ENCODE peak calls at places on chromosomes 1 and 21, in four cellular contexts. U is Peyer's patch, L is HCT116, O is testis. A is an unnamed sample.

GRCh38 chr1:235515844-235516512 is 11.7 kb upstream of the B3GALNT2 start:
- DNase-seq in U (no peak), L (no peak), O (no peak), A (no peak)

GRCh38 chr1:52403566-52404115 is 582 bp downstream of the ORC1 start:
- DNase-seq in U (no peak), L (peak), O (peak), A (peak)

GRCh38 chr21:27580276-27580675 is 613.4 kb upstream of the ADAMTS5 start:
- DNase-seq in U (no peak), L (no peak), O (no peak), A (no peak)

GRCh38 chr1:201636581-201636980 is 97.7 kb downstream of the NAV1 start:
- DNase-seq in U (no peak), L (no peak), O (no peak), A (no peak)

GRCh38 chr1:171984850-171985485 is 143.7 kb downstream of the DNM3 start:
- DNase-seq in U (no peak), L (peak), O (no peak), A (no peak)

GRCh38 chr1:87004857-87005256 is 90.4 kb downstream of the HS2ST1 start:
- DNase-seq in U (no peak), L (no peak), O (no peak), A (no peak)

GRCh38 chr1:160997323-160998038 is 23.5 kb downstream of the F11R start:
- DNase-seq in U (peak), L (peak), O (peak), A (peak)

GRCh38 chr1:60350531-60350930 is 277.0 kb upstream of the C1orf87 start:
- DNase-seq in U (no peak), L (no peak), O (no peak), A (no peak)

GRCh38 chr1:156643266-156644092 is 1.6 kb downstream of the BCAN start:
- DNase-seq in U (no peak), L (no peak), O (no peak), A (no peak)

GRCh38 chr1:17429183-17429582 is 10.3 kb downstream of the RCC2 start:
- DNase-seq in U (no peak), L (no peak), O (no peak), A (no peak)

DNA sequence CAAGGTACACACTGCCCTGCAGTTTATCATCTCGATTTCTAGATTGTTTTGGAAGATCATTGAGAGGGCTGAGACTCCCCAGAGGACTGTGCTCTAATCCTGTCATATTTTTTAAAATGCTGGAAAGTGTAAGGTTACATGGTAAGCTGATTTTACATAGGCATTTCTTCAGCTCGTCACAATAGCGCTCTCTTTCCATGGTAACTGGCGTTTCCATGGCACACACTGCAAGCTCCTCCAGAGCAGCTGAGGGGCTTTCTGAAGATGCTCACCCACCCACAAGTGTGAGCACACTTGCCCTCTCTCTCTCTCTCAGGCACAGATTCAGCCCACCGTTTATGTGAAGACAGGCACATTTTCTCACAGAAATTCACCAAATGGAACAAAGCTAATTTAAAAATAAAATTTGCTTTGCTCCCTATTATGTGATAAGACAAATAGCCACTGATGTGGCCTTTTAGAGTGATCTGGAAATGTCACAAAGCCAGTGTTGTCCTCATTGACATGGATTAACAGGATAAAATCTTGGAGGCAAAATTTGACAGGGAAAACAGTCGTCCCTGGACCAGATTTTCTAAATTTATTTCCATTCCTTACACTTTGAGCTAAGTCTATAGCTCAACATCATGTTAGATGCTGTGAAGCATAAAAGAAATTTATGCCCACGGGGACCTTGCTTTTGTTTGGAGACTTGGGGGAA is 421.5 kb downstream of the RWDD3 start:
- DNase-seq in U (no peak), L (no peak), O (no peak), A (peak)
- H3K4me3 ChIP-seq in U (no peak), L (no peak), O (no peak), A (no peak)

DNA sequence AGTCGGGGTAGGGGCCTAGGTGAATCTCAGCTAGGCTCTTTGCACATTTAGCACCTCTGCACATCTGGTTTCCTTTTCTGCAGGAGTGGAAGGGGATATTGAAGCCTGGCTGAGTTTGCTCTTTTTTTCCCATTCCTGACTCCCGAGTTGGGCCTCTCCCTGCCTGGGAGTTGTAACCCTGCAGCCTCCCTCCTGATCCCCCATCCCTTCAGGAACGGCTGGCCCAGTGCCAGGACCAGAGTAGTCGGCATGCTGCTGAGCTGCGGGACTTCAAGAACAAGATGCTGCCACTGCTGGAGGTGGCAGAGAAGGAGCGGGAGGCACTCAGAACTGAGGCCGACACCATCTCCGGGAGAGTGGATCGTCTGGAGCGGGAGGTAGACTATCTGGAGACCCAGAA is 846 bp downstream of the OLFML3 start:
- DNase-seq in U (peak), L (no peak), O (peak), A (peak)
- H3K4me3 ChIP-seq in U (no peak), L (no peak), O (no peak), A (no peak)

GRCh38 chr1:31749785-31750345 is 14.3 kb downstream of the ADGRB2 start:
- DNase-seq in U (no peak), L (no peak), O (no peak), A (no peak)
- H3K4me3 ChIP-seq in U (no peak), L (no peak), O (no peak), A (no peak)

GRCh38 chr21:35606136-35606535 is 454.2 kb downstream of the SETD4 start:
- DNase-seq in U (no peak), L (no peak), O (no peak), A (no peak)
- H3K4me3 ChIP-seq in U (no peak), L (no peak), O (no peak), A (no peak)

GRCh38 chr1:206050655-206051235 is 2.2 kb upstream of the RHEX start:
- DNase-seq in U (peak), L (no peak), O (no peak), A (no peak)
- H3K4me3 ChIP-seq in U (no peak), L (no peak), O (no peak), A (no peak)

GRCh38 chr1:116326486-116326885 is 46.6 kb upstream of the ATP1A1 start:
- DNase-seq in U (no peak), L (no peak), O (no peak), A (no peak)

GRCh38 chr1:116324411-116324810 is 48.6 kb upstream of the ATP1A1 start:
- DNase-seq in U (no peak), L (no peak), O (no peak), A (no peak)

GRCh38 chr1:116325104-116325503 is 47.9 kb upstream of the ATP1A1 start:
- DNase-seq in U (no peak), L (no peak), O (no peak), A (no peak)

GRCh38 chr1:116323419-116323987 is 49.5 kb upstream of the ATP1A1 start:
- DNase-seq in U (no peak), L (no peak), O (no peak), A (no peak)

GRCh38 chr1:116325922-116326321 is 47.1 kb upstream of the ATP1A1 start:
- DNase-seq in U (no peak), L (no peak), O (no peak), A (no peak)
- H3K4me3 ChIP-seq in U (no peak), L (no peak), O (no peak), A (no peak)

DNA sequence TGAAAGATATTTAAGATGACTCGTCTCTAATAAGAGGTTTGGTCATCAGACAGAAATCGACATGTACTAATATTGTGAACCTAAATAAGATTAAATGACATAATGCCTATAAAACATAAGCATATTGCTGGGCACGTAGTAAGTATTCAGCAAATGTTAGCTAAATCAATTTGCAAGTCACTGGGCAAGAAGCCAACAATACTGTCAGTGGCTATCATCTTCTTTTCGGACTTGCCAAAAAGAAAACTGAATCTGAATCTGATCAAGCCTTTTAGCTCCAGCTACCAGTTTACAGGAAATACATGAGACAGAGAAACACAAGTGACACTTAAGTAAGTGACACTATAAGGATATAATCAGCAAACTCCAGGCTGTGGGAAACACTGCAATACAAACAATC is 46.0 kb downstream of the RPL5 start:
- DNase-seq in U (no peak), L (no peak), O (no peak), A (peak)
- H3K4me3 ChIP-seq in U (no peak), L (no peak), O (no peak), A (peak)

DNA sequence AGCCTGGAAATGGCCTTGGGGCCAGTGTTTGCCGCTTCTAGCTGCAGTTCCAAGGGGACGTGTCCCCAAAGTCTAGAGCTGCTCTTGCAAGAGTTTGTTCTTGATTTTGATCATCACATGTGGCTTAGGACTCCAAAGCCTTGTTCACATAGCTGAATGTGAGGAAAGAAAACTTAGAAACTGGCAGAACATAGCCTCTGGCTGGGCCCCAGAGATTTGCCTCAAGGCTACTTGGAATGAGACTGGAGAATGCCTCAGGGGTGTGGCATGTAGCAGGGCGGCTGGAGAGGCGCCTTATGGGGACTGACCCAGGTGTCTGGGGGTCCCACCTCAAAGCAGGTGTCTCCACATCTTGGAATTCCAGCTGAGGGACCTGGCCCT is 2.3 kb downstream of the PDXK start:
- DNase-seq in U (no peak), L (no peak), O (no peak), A (no peak)
- H3K4me3 ChIP-seq in U (no peak), L (peak), O (no peak), A (no peak)